ENCODE peak calls at places on chromosomes 12 and 14, in four cellular contexts. L, K, I and G are unnamed samples.

GRCh38 chr14:57087841-57088240 is 180.9 kb downstream of the EXOC5 start:
- DNase-seq in L (no peak), K (no peak), I (no peak), G (no peak)

GRCh38 chr12:110176745-110177144 is 52.6 kb downstream of the IFT81 start:
- DNase-seq in L (no peak), K (no peak), I (peak), G (no peak)

GRCh38 chr14:90573385-90574105 is 176.7 kb downstream of the CALM1 start:
- DNase-seq in L (no peak), K (no peak), I (peak), G (no peak)

GRCh38 chr12:22275847-22276246 is 58.7 kb downstream of the ST8SIA1 start:
- DNase-seq in L (no peak), K (peak), I (peak), G (peak)

GRCh38 chr14:19800282-19801117 is 3.1 kb upstream of the OR4N2 start:
- DNase-seq in L (no peak), K (no peak), I (no peak), G (no peak)

GRCh38 chr12:22284871-22285270 is 49.6 kb downstream of the ST8SIA1 start:
- DNase-seq in L (no peak), K (no peak), I (peak), G (no peak)

GRCh38 chr12:992647-993046 is 1.6 kb downstream of the ERC1 start:
- DNase-seq in L (no peak), K (no peak), I (no peak), G (no peak)

GRCh38 chr14:105857816-105858675 is 331.7 kb downstream of the TMEM121 start:
- DNase-seq in L (no peak), K (no peak), I (no peak), G (peak)

GRCh38 chr12:104279164-104279563 is 24.4 kb upstream of the EID3 start:
- DNase-seq in L (no peak), K (no peak), I (no peak), G (no peak)

GRCh38 chr12:95124106-95124505 is 50.7 kb upstream of the NR2C1 start:
- DNase-seq in L (no peak), K (no peak), I (no peak), G (no peak)

GRCh38 chr14:58662028-58662427 is 24.3 kb downstream of the DACT1 start:
- DNase-seq in L (no peak), K (no peak), I (peak), G (no peak)

GRCh38 chr14:94971750-94972149 is 185.6 kb downstream of the DICER1 start:
- DNase-seq in L (no peak), K (peak), I (peak), G (no peak)

GRCh38 chr14:104268725-104269436 is 130.5 kb downstream of the KIF26A start:
- DNase-seq in L (no peak), K (no peak), I (no peak), G (no peak)